ENCODE peak calls at places on chromosomes 3 and 15, in five cellular contexts. One of them, this sample, is unnamed.

GRCh38 chr15:92709064-92709463 is 53.5 kb upstream of the FAM174B start:
- DNase-seq in tibial artery: no peak
- DNase-seq in AG04450: no peak
- DNase-seq in cardiac fibroblast: peak
- DNase-seq in fibroblast of mammary gland: no peak
- DNase-seq in this sample: peak

GRCh38 chr15:47027322-47027946 is 689.9 kb upstream of the SEMA6D start:
- DNase-seq in tibial artery: no peak
- DNase-seq in AG04450: no peak
- DNase-seq in cardiac fibroblast: no peak
- DNase-seq in fibroblast of mammary gland: no peak
- DNase-seq in this sample: no peak

GRCh38 chr3:180306691-180307090 is 270.0 kb upstream of the PEX5L start:
- DNase-seq in tibial artery: no peak
- DNase-seq in AG04450: no peak
- DNase-seq in cardiac fibroblast: no peak
- DNase-seq in fibroblast of mammary gland: peak
- DNase-seq in this sample: no peak

GRCh38 chr3:187072102-187072501 is 67.2 kb downstream of the RPL39L start:
- DNase-seq in tibial artery: no peak
- DNase-seq in AG04450: no peak
- DNase-seq in cardiac fibroblast: no peak
- DNase-seq in fibroblast of mammary gland: no peak
- DNase-seq in this sample: no peak

GRCh38 chr3:159356606-159357005 is 554.8 kb downstream of the MFSD1 start:
- DNase-seq in tibial artery: no peak
- DNase-seq in AG04450: no peak
- DNase-seq in cardiac fibroblast: no peak
- DNase-seq in fibroblast of mammary gland: no peak
- DNase-seq in this sample: no peak

GRCh38 chr3:147619925-147620580 is 210.9 kb downstream of the ZIC1 start:
- DNase-seq in tibial artery: no peak
- DNase-seq in AG04450: no peak
- DNase-seq in cardiac fibroblast: no peak
- DNase-seq in fibroblast of mammary gland: peak
- DNase-seq in this sample: no peak

GRCh38 chr3:73437828-73438227 is 186.9 kb downstream of the PDZRN3 start:
- DNase-seq in tibial artery: no peak
- DNase-seq in AG04450: peak
- DNase-seq in cardiac fibroblast: no peak
- DNase-seq in fibroblast of mammary gland: no peak
- DNase-seq in this sample: no peak

GRCh38 chr3:97880267-97880666 is 58.5 kb downstream of the CRYBG3 start:
- DNase-seq in tibial artery: no peak
- DNase-seq in AG04450: no peak
- DNase-seq in cardiac fibroblast: no peak
- DNase-seq in fibroblast of mammary gland: no peak
- DNase-seq in this sample: peak

GRCh38 chr3:69143605-69144004 is 21.2 kb upstream of the LMOD3 start:
- DNase-seq in tibial artery: no peak
- DNase-seq in AG04450: no peak
- DNase-seq in cardiac fibroblast: no peak
- DNase-seq in fibroblast of mammary gland: peak
- DNase-seq in this sample: peak

GRCh38 chr3:77414881-77415280 is 375.0 kb downstream of the ROBO2 start:
- DNase-seq in tibial artery: no peak
- DNase-seq in AG04450: no peak
- DNase-seq in cardiac fibroblast: no peak
- DNase-seq in fibroblast of mammary gland: no peak
- DNase-seq in this sample: no peak

GRCh38 chr3:72309626-72310025 is 524.7 kb upstream of the PROK2 start:
- DNase-seq in tibial artery: no peak
- DNase-seq in AG04450: no peak
- DNase-seq in cardiac fibroblast: no peak
- DNase-seq in fibroblast of mammary gland: no peak
- DNase-seq in this sample: no peak

GRCh38 chr3:176873261-176873660 is 324.0 kb downstream of the TBL1XR1 start:
- DNase-seq in tibial artery: no peak
- DNase-seq in AG04450: no peak
- DNase-seq in cardiac fibroblast: no peak
- DNase-seq in fibroblast of mammary gland: no peak
- DNase-seq in this sample: no peak

GRCh38 chr15:44536298-44536961 is 517 bp upstream of the EIF3J start:
- DNase-seq in tibial artery: peak
- DNase-seq in AG04450: peak
- DNase-seq in cardiac fibroblast: no peak
- DNase-seq in fibroblast of mammary gland: peak
- DNase-seq in this sample: no peak

GRCh38 chr3:189507856-189508255 is 123.3 kb upstream of the TP63 start:
- DNase-seq in tibial artery: no peak
- DNase-seq in AG04450: no peak
- DNase-seq in cardiac fibroblast: no peak
- DNase-seq in fibroblast of mammary gland: no peak
- DNase-seq in this sample: no peak

GRCh38 chr3:126607214-126607908 is 47.6 kb downstream of the TXNRD3 start:
- DNase-seq in tibial artery: no peak
- DNase-seq in AG04450: peak
- DNase-seq in cardiac fibroblast: peak
- DNase-seq in fibroblast of mammary gland: peak
- DNase-seq in this sample: peak

GRCh38 chr3:170563712-170564423 is 22.0 kb downstream of the SLC7A14 start:
- DNase-seq in tibial artery: no peak
- DNase-seq in AG04450: peak
- DNase-seq in cardiac fibroblast: peak
- DNase-seq in fibroblast of mammary gland: peak
- DNase-seq in this sample: peak

DNA sequence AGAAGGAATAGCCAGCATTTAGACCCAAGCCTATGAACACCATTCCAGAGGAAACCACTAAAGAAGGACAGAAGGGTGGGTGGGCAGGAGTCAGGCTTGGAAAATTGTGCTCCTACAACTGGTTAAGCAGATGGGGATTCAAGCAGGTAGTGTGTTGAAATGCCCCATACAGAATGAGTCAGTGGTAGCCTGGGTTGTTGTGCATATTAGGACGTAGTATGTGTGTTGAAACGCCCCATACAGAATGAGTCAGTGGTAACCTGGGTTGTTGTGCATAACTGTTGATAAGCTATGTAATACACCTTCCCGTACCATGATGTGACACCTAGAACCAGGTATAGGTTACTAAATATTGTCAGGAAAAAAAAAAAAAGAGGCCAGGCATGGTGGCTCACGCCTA is 34.0 kb downstream of the MINDY4B start:
- DNase-seq in tibial artery: no peak
- DNase-seq in AG04450: no peak
- DNase-seq in cardiac fibroblast: no peak
- DNase-seq in fibroblast of mammary gland: peak
- DNase-seq in this sample: peak
- H3K4me3 ChIP-seq in tibial artery: no peak
- H3K4me3 ChIP-seq in AG04450: no peak
- H3K4me3 ChIP-seq in cardiac fibroblast: no peak
- H3K4me3 ChIP-seq in fibroblast of mammary gland: no peak
- H3K4me3 ChIP-seq in this sample: no peak

DNA sequence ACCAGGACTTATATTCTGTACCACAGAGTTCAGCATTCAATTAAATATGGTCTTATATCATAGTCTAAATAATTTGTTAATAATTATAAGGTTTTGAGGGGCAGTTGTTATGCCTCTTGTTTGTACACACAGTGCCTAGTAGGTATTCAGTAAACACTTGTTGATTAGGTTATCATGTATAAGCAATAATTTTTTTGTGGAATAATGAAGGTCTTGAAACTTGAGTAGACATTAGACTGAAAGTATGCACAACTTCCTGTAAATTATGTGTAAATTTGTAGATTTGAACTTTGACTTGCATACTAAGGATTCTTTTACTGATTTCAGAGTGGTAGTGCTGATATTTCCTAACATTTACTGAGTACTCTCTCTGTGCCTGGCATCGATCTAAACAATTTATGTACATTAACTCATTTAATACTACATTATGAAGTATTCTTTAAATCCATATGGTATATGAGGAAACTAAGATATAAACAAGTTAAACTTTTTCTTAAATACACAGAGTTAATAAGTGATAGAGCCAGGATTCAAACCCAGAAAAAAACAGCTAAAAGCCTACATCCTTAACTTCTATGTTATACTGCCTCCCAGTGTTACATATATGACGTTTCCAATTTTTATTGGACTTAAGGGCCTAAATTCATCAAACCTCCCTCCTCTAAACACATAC is 65.1 kb downstream of the GLCE start:
- DNase-seq in tibial artery: no peak
- DNase-seq in AG04450: no peak
- DNase-seq in cardiac fibroblast: peak
- DNase-seq in fibroblast of mammary gland: peak
- DNase-seq in this sample: peak
- TF ChIP-seq CTCF in tibial artery: peak
- TF ChIP-seq CTCF in AG04450: peak
- TF ChIP-seq CTCF in cardiac fibroblast: peak
- TF ChIP-seq CTCF in fibroblast of mammary gland: peak
- TF ChIP-seq CTCF in this sample: peak

DNA sequence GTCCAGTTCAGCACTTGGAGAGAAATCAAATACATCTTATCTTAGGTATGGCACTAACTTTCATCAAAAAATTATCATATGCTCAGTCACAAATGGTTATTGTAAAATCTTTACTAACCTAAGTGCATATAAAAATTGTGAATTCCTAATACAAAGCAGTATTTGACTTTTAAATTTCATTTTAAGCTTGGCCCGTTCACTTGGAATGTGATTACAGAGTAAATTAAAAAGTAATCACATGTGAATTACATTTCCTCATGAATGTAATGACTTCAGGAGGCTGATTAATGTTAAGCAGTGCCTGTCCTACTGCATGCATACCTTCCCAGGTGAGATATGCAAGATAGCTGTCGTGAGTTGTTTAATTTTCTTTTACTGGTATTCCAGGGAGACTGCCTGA is 1053.1 kb downstream of the FHIT start:
- DNase-seq in tibial artery: no peak
- DNase-seq in AG04450: no peak
- DNase-seq in cardiac fibroblast: no peak
- DNase-seq in fibroblast of mammary gland: no peak
- DNase-seq in this sample: no peak
- H3K4me3 ChIP-seq in tibial artery: no peak
- H3K4me3 ChIP-seq in AG04450: no peak
- H3K4me3 ChIP-seq in cardiac fibroblast: no peak
- H3K4me3 ChIP-seq in fibroblast of mammary gland: no peak
- H3K4me3 ChIP-seq in this sample: no peak

DNA sequence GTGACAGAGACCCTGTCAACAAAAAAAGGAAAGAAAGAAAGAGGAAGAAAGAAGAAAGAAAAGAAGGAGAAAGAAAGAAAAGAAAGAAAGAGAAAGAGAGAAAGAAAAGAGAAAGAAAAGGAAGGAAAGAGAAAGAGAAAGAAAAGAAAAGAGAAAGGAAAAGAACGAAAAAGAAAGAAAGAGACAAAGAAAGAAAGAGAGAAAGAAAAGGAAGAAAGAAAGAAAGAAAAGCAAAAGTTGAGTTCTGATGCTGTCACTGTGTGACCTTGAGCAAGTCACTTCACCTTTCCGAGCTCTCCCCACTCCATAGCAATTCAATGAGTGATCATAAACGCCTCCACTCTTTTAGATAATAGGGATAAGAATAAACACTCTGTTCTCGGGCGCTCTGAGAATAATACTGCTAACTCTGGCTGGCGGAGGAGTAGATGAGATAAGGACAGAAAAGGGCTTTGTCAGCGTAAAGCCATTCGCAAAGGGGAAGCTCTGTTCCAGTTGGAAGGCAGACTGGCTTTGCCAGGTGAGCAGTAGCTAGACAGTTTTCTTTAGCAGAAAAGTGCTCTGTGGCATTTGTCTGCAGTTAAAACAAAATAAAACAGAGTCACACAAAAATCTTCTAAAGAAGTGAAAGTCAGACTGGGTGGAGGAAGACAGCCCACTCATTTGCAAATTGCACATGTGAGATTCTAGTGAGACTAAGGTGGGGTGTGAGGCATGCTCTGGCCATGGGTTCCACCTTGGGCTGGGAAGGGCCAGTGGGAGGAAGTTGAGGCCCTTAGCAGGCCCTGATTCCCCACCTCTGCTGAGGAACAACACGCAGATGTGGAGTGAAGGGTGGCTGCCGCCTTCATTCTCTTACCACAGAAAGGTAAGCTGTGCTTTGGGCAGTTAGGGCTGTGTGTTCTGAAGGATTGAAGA is 9.6 kb upstream of the FLNB start:
- DNase-seq in tibial artery: no peak
- DNase-seq in AG04450: no peak
- DNase-seq in cardiac fibroblast: peak
- DNase-seq in fibroblast of mammary gland: no peak
- DNase-seq in this sample: peak
- TF ChIP-seq CTCF in tibial artery: no peak
- TF ChIP-seq CTCF in AG04450: no peak
- TF ChIP-seq CTCF in cardiac fibroblast: no peak
- TF ChIP-seq CTCF in fibroblast of mammary gland: no peak
- TF ChIP-seq CTCF in this sample: no peak

This sample was measured in fibroblast of pulmonary artery.